ENCODE peak calls at places on chromosomes 4 and X, in six cellular contexts. One of them, this sample, is unnamed. For H3K4me1, the result is how much of the 10 kb centered on the place peaks cover.

GRCh38 chrX:16856744-16857143 is 13.4 kb downstream of the RBBP7 start:
- DNase-seq in K562: no peak
- DNase-seq in breast epithelium: no peak
- DNase-seq in H9: no peak
- DNase-seq in A549: no peak
- DNase-seq in lower lobe of right lung: no peak
- DNase-seq in this sample: no peak

GRCh38 chr4:5019796-5020195 is 538 bp upstream of the CYTL1 start:
- DNase-seq in K562: no peak
- DNase-seq in breast epithelium: no peak
- DNase-seq in H9: peak
- DNase-seq in A549: no peak
- DNase-seq in lower lobe of right lung: no peak
- DNase-seq in this sample: no peak

GRCh38 chr4:23070848-23071570 is 378.3 kb downstream of the GBA3 start:
- DNase-seq in K562: no peak
- DNase-seq in breast epithelium: no peak
- DNase-seq in H9: no peak
- DNase-seq in A549: no peak
- DNase-seq in lower lobe of right lung: no peak
- DNase-seq in this sample: no peak

GRCh38 chrX:41300758-41301437 is 33.1 kb upstream of the DDX3X start:
- DNase-seq in K562: no peak
- DNase-seq in breast epithelium: no peak
- DNase-seq in H9: no peak
- DNase-seq in A549: no peak
- DNase-seq in lower lobe of right lung: no peak
- DNase-seq in this sample: no peak

GRCh38 chr4:119550857-119551532 is 77.6 kb downstream of the PDE5A start:
- DNase-seq in K562: no peak
- DNase-seq in breast epithelium: no peak
- DNase-seq in H9: no peak
- DNase-seq in A549: no peak
- DNase-seq in lower lobe of right lung: no peak
- DNase-seq in this sample: no peak

GRCh38 chr4:41189669-41190068 is 24.7 kb downstream of the APBB2 start:
- DNase-seq in K562: no peak
- DNase-seq in breast epithelium: no peak
- DNase-seq in H9: no peak
- DNase-seq in A549: no peak
- DNase-seq in lower lobe of right lung: no peak
- DNase-seq in this sample: no peak

GRCh38 chr4:76194325-76194724 is 19.3 kb downstream of the SCARB2 start:
- DNase-seq in K562: no peak
- DNase-seq in breast epithelium: no peak
- DNase-seq in H9: no peak
- DNase-seq in A549: peak
- DNase-seq in lower lobe of right lung: no peak
- DNase-seq in this sample: no peak

GRCh38 chr4:125481334-125481733 is 166.6 kb downstream of the FAT4 start:
- DNase-seq in K562: no peak
- DNase-seq in breast epithelium: no peak
- DNase-seq in H9: no peak
- DNase-seq in A549: no peak
- DNase-seq in lower lobe of right lung: no peak
- DNase-seq in this sample: no peak

GRCh38 chr4:114077610-114078009 is 98.2 kb upstream of the ARSJ start:
- DNase-seq in K562: no peak
- DNase-seq in breast epithelium: no peak
- DNase-seq in H9: no peak
- DNase-seq in A549: no peak
- DNase-seq in lower lobe of right lung: no peak
- DNase-seq in this sample: no peak

GRCh38 chr4:65791111-65791806 is 121.0 kb upstream of the EPHA5 start:
- DNase-seq in K562: no peak
- DNase-seq in breast epithelium: no peak
- DNase-seq in H9: no peak
- DNase-seq in A549: no peak
- DNase-seq in lower lobe of right lung: no peak
- DNase-seq in this sample: no peak

GRCh38 chr4:116839826-116840225 is 245.6 kb downstream of the TRAM1L1 start:
- DNase-seq in K562: no peak
- DNase-seq in breast epithelium: no peak
- DNase-seq in H9: no peak
- DNase-seq in A549: no peak
- DNase-seq in lower lobe of right lung: no peak
- DNase-seq in this sample: no peak

GRCh38 chr4:119725688-119726330 is 97.2 kb upstream of the PDE5A start:
- DNase-seq in K562: no peak
- DNase-seq in breast epithelium: no peak
- DNase-seq in H9: peak
- DNase-seq in A549: no peak
- DNase-seq in lower lobe of right lung: no peak
- DNase-seq in this sample: no peak

GRCh38 chr4:92307886-92308285 is 4.1 kb downstream of the GRID2 start:
- DNase-seq in K562: no peak
- DNase-seq in breast epithelium: no peak
- DNase-seq in H9: no peak
- DNase-seq in A549: no peak
- DNase-seq in lower lobe of right lung: no peak
- DNase-seq in this sample: no peak

GRCh38 chr4:188976644-188977115 is 837.4 kb downstream of the TRIML1 start:
- DNase-seq in K562: no peak
- DNase-seq in breast epithelium: no peak
- DNase-seq in H9: peak
- DNase-seq in A549: no peak
- DNase-seq in lower lobe of right lung: no peak
- DNase-seq in this sample: no peak

GRCh38 chr4:188023682-188024081 is 28.1 kb downstream of the ZFP42 start:
- DNase-seq in K562: no peak
- DNase-seq in breast epithelium: no peak
- DNase-seq in H9: peak
- DNase-seq in A549: no peak
- DNase-seq in lower lobe of right lung: no peak
- DNase-seq in this sample: no peak

GRCh38 chr4:55866290-55866907 is 13.0 kb downstream of the EXOC1 start:
- DNase-seq in K562: peak
- DNase-seq in breast epithelium: no peak
- DNase-seq in H9: no peak
- DNase-seq in A549: no peak
- DNase-seq in lower lobe of right lung: no peak
- DNase-seq in this sample: no peak

GRCh38 chrX:136130931-136131843 is 16.1 kb upstream of the FHL1 start:
- DNase-seq in K562: no peak
- DNase-seq in breast epithelium: no peak
- DNase-seq in H9: no peak
- DNase-seq in A549: peak
- DNase-seq in lower lobe of right lung: no peak
- DNase-seq in this sample: no peak

GRCh38 chrX:121238093-121238492 is 190.7 kb downstream of the GLUD2 start:
- DNase-seq in K562: no peak
- DNase-seq in breast epithelium: no peak
- DNase-seq in H9: no peak
- DNase-seq in A549: no peak
- DNase-seq in lower lobe of right lung: no peak
- DNase-seq in this sample: no peak

GRCh38 chrX:150063138-150063518 is 124.8 kb upstream of the EOLA2 start:
- DNase-seq in K562: no peak
- DNase-seq in breast epithelium: no peak
- DNase-seq in H9: no peak
- DNase-seq in A549: no peak
- DNase-seq in lower lobe of right lung: no peak
- DNase-seq in this sample: no peak

GRCh38 chr4:185429660-185430059 is 3.9 kb upstream of the UFSP2 start:
- DNase-seq in K562: no peak
- DNase-seq in breast epithelium: no peak
- DNase-seq in H9: no peak
- DNase-seq in A549: no peak
- DNase-seq in lower lobe of right lung: no peak
- DNase-seq in this sample: no peak

GRCh38 chrX:37726346-37726745 is 40.8 kb downstream of the XK start:
- DNase-seq in K562: no peak
- DNase-seq in breast epithelium: no peak
- DNase-seq in H9: no peak
- DNase-seq in A549: no peak
- DNase-seq in lower lobe of right lung: no peak
- DNase-seq in this sample: no peak

GRCh38 chrX:11886745-11887144 is 128.7 kb downstream of the MSL3 start:
- DNase-seq in K562: no peak
- DNase-seq in breast epithelium: no peak
- DNase-seq in H9: no peak
- DNase-seq in A549: no peak
- DNase-seq in lower lobe of right lung: no peak
- DNase-seq in this sample: no peak

DNA sequence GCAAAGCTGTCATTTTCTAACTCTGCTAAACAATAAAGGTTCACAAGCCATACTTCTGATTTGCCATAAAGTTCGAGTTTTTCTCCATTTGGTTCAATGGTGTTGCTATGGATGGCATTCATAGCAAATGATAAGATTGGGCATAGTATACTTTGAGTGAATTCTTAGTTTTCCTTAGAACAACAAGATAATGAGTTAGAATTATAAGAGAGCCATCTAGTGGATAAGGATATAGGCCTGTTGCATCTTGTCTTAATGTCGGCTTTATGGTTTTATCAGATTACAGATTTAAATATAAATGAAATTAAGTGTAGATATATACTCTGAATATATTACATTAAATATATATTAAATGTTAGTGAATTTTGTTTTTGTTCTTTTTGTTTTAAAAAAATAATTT is 644.6 kb downstream of the IL1RAPL1 start:
- DNase-seq in K562: no peak
- DNase-seq in breast epithelium: no peak
- DNase-seq in H9: no peak
- DNase-seq in A549: no peak
- DNase-seq in lower lobe of right lung: no peak
- DNase-seq in this sample: no peak
- TF ChIP-seq CTCF in K562: no peak
- TF ChIP-seq CTCF in breast epithelium: no peak
- TF ChIP-seq CTCF in H9: peak
- TF ChIP-seq CTCF in A549: no peak
- TF ChIP-seq CTCF in lower lobe of right lung: no peak
- TF ChIP-seq CTCF in this sample: peak

GRCh38 chr4:7860600-7861158 is 79.0 kb downstream of the AFAP1 start:
- DNase-seq in K562: no peak
- DNase-seq in breast epithelium: no peak
- DNase-seq in H9: no peak
- DNase-seq in A549: no peak
- DNase-seq in lower lobe of right lung: no peak
- DNase-seq in this sample: no peak
- H3K4me1 ChIP-seq in K562: under half
- H3K4me1 ChIP-seq in breast epithelium: under half
- H3K4me1 ChIP-seq in H9: under half
- H3K4me1 ChIP-seq in A549: half or more
- H3K4me1 ChIP-seq in lower lobe of right lung: under half
- H3K4me1 ChIP-seq in this sample: under half

GRCh38 chrX:36684053-36684452 is 324.1 kb upstream of the FAM47C start:
- DNase-seq in K562: no peak
- DNase-seq in breast epithelium: no peak
- DNase-seq in H9: no peak
- DNase-seq in A549: no peak
- DNase-seq in lower lobe of right lung: no peak
- DNase-seq in this sample: no peak
- TF ChIP-seq CTCF in K562: no peak
- TF ChIP-seq CTCF in breast epithelium: no peak
- TF ChIP-seq CTCF in H9: peak
- TF ChIP-seq CTCF in A549: no peak
- TF ChIP-seq CTCF in lower lobe of right lung: no peak
- TF ChIP-seq CTCF in this sample: no peak

GRCh38 chr4:87853891-87854290 is 21.1 kb downstream of the MEPE start:
- DNase-seq in K562: no peak
- DNase-seq in breast epithelium: no peak
- DNase-seq in H9: no peak
- DNase-seq in A549: no peak
- DNase-seq in lower lobe of right lung: no peak
- DNase-seq in this sample: no peak
- H3K4me1 ChIP-seq in K562: under half
- H3K4me1 ChIP-seq in breast epithelium: under half
- H3K4me1 ChIP-seq in H9: under half
- H3K4me1 ChIP-seq in A549: under half
- H3K4me1 ChIP-seq in lower lobe of right lung: under half
- H3K4me1 ChIP-seq in this sample: under half

This sample was measured in left ventricle myocardium inferior.